ENCODE peak calls at places on chromosomes 3 and 15, in seven cellular contexts. One of them, this sample, is unnamed.

GRCh38 chr3:153970735-153971347 is 150.3 kb upstream of the ARHGEF26 start:
- DNase-seq in stimulated activated naive CD8-positive, alpha-beta T cell treated with anti-CD3 and anti-CD28 coated beads, Interleukin-15, Interleukin-2, amounts not matched to agents 100 U/mL and 50 U/mL, for 24 hours: no peak
- DNase-seq in renal cortical epithelial cell: peak
- DNase-seq in stimulated activated CD4-positive, alpha-beta T cell treated with anti-CD3 and anti-CD28 coated beads, TNF-alpha, amount 100 ng/mL, for 48 hours: no peak
- DNase-seq in effector CD4-positive, alpha-beta T cell: no peak
- DNase-seq in NCI-H1417: no peak
- DNase-seq in progenitor cell of endocrine pancreas: no peak
- DNase-seq in this sample: no peak

GRCh38 chr15:50758712-50759205 is 6.7 kb downstream of the SPPL2A start:
- DNase-seq in stimulated activated naive CD8-positive, alpha-beta T cell treated with anti-CD3 and anti-CD28 coated beads, Interleukin-15, Interleukin-2, amounts not matched to agents 100 U/mL and 50 U/mL, for 24 hours: no peak
- DNase-seq in renal cortical epithelial cell: peak
- DNase-seq in stimulated activated CD4-positive, alpha-beta T cell treated with anti-CD3 and anti-CD28 coated beads, TNF-alpha, amount 100 ng/mL, for 48 hours: no peak
- DNase-seq in effector CD4-positive, alpha-beta T cell: no peak
- DNase-seq in NCI-H1417: no peak
- DNase-seq in progenitor cell of endocrine pancreas: no peak
- DNase-seq in this sample: no peak

GRCh38 chr3:83092521-83093221 is 1331.2 kb upstream of the GBE1 start:
- DNase-seq in stimulated activated naive CD8-positive, alpha-beta T cell treated with anti-CD3 and anti-CD28 coated beads, Interleukin-15, Interleukin-2, amounts not matched to agents 100 U/mL and 50 U/mL, for 24 hours: no peak
- DNase-seq in renal cortical epithelial cell: peak
- DNase-seq in stimulated activated CD4-positive, alpha-beta T cell treated with anti-CD3 and anti-CD28 coated beads, TNF-alpha, amount 100 ng/mL, for 48 hours: no peak
- DNase-seq in effector CD4-positive, alpha-beta T cell: no peak
- DNase-seq in NCI-H1417: no peak
- DNase-seq in progenitor cell of endocrine pancreas: no peak
- DNase-seq in this sample: no peak

GRCh38 chr15:63238181-63238580 is 39.2 kb upstream of the APH1B start:
- DNase-seq in stimulated activated naive CD8-positive, alpha-beta T cell treated with anti-CD3 and anti-CD28 coated beads, Interleukin-15, Interleukin-2, amounts not matched to agents 100 U/mL and 50 U/mL, for 24 hours: no peak
- DNase-seq in renal cortical epithelial cell: no peak
- DNase-seq in stimulated activated CD4-positive, alpha-beta T cell treated with anti-CD3 and anti-CD28 coated beads, TNF-alpha, amount 100 ng/mL, for 48 hours: no peak
- DNase-seq in effector CD4-positive, alpha-beta T cell: no peak
- DNase-seq in NCI-H1417: no peak
- DNase-seq in progenitor cell of endocrine pancreas: no peak
- DNase-seq in this sample: no peak

GRCh38 chr3:107045791-107046190 is 331.4 kb upstream of the CCDC54 start:
- DNase-seq in stimulated activated naive CD8-positive, alpha-beta T cell treated with anti-CD3 and anti-CD28 coated beads, Interleukin-15, Interleukin-2, amounts not matched to agents 100 U/mL and 50 U/mL, for 24 hours: no peak
- DNase-seq in renal cortical epithelial cell: no peak
- DNase-seq in stimulated activated CD4-positive, alpha-beta T cell treated with anti-CD3 and anti-CD28 coated beads, TNF-alpha, amount 100 ng/mL, for 48 hours: no peak
- DNase-seq in effector CD4-positive, alpha-beta T cell: no peak
- DNase-seq in NCI-H1417: no peak
- DNase-seq in progenitor cell of endocrine pancreas: no peak
- DNase-seq in this sample: no peak

GRCh38 chr3:190225186-190225692 is 97.0 kb downstream of the CLDN1 start:
- DNase-seq in stimulated activated naive CD8-positive, alpha-beta T cell treated with anti-CD3 and anti-CD28 coated beads, Interleukin-15, Interleukin-2, amounts not matched to agents 100 U/mL and 50 U/mL, for 24 hours: no peak
- DNase-seq in renal cortical epithelial cell: peak
- DNase-seq in stimulated activated CD4-positive, alpha-beta T cell treated with anti-CD3 and anti-CD28 coated beads, TNF-alpha, amount 100 ng/mL, for 48 hours: no peak
- DNase-seq in effector CD4-positive, alpha-beta T cell: no peak
- DNase-seq in NCI-H1417: peak
- DNase-seq in progenitor cell of endocrine pancreas: no peak
- DNase-seq in this sample: no peak

GRCh38 chr3:58664611-58665010 is 2.0 kb downstream of the FAM3D start:
- DNase-seq in stimulated activated naive CD8-positive, alpha-beta T cell treated with anti-CD3 and anti-CD28 coated beads, Interleukin-15, Interleukin-2, amounts not matched to agents 100 U/mL and 50 U/mL, for 24 hours: no peak
- DNase-seq in renal cortical epithelial cell: no peak
- DNase-seq in stimulated activated CD4-positive, alpha-beta T cell treated with anti-CD3 and anti-CD28 coated beads, TNF-alpha, amount 100 ng/mL, for 48 hours: no peak
- DNase-seq in effector CD4-positive, alpha-beta T cell: no peak
- DNase-seq in NCI-H1417: no peak
- DNase-seq in progenitor cell of endocrine pancreas: no peak
- DNase-seq in this sample: no peak

GRCh38 chr15:59738676-59739075 is 49.6 kb upstream of the BNIP2 start:
- DNase-seq in stimulated activated naive CD8-positive, alpha-beta T cell treated with anti-CD3 and anti-CD28 coated beads, Interleukin-15, Interleukin-2, amounts not matched to agents 100 U/mL and 50 U/mL, for 24 hours: no peak
- DNase-seq in renal cortical epithelial cell: no peak
- DNase-seq in stimulated activated CD4-positive, alpha-beta T cell treated with anti-CD3 and anti-CD28 coated beads, TNF-alpha, amount 100 ng/mL, for 48 hours: no peak
- DNase-seq in effector CD4-positive, alpha-beta T cell: no peak
- DNase-seq in NCI-H1417: no peak
- DNase-seq in progenitor cell of endocrine pancreas: no peak
- DNase-seq in this sample: no peak

GRCh38 chr15:81329446-81329845 is 5.5 kb upstream of the STARD5 start:
- DNase-seq in stimulated activated naive CD8-positive, alpha-beta T cell treated with anti-CD3 and anti-CD28 coated beads, Interleukin-15, Interleukin-2, amounts not matched to agents 100 U/mL and 50 U/mL, for 24 hours: no peak
- DNase-seq in renal cortical epithelial cell: no peak
- DNase-seq in stimulated activated CD4-positive, alpha-beta T cell treated with anti-CD3 and anti-CD28 coated beads, TNF-alpha, amount 100 ng/mL, for 48 hours: no peak
- DNase-seq in effector CD4-positive, alpha-beta T cell: no peak
- DNase-seq in NCI-H1417: no peak
- DNase-seq in progenitor cell of endocrine pancreas: no peak
- DNase-seq in this sample: no peak

GRCh38 chr3:102687851-102688555 is 253.2 kb downstream of the ZPLD1 start:
- DNase-seq in stimulated activated naive CD8-positive, alpha-beta T cell treated with anti-CD3 and anti-CD28 coated beads, Interleukin-15, Interleukin-2, amounts not matched to agents 100 U/mL and 50 U/mL, for 24 hours: no peak
- DNase-seq in renal cortical epithelial cell: no peak
- DNase-seq in stimulated activated CD4-positive, alpha-beta T cell treated with anti-CD3 and anti-CD28 coated beads, TNF-alpha, amount 100 ng/mL, for 48 hours: no peak
- DNase-seq in effector CD4-positive, alpha-beta T cell: no peak
- DNase-seq in NCI-H1417: no peak
- DNase-seq in progenitor cell of endocrine pancreas: no peak
- DNase-seq in this sample: no peak